ENCODE peak calls at places on chromosomes 13 and 19, in six cellular contexts. Z, K, W, M, P and J are unnamed samples.

GRCh38 chr13:30373727-30374126 is 48.6 kb upstream of the UBE2L5 start:
- DNase-seq in Z (no peak), K (no peak), W (peak), M (peak), P (no peak), J (no peak)

GRCh38 chr13:58619396-58620113 is 988.0 kb downstream of the PCDH17 start:
- DNase-seq in Z (no peak), K (no peak), W (no peak), M (no peak), P (no peak), J (no peak)

GRCh38 chr13:110850840-110851239 is 64.0 kb downstream of the ANKRD10 start:
- DNase-seq in Z (no peak), K (no peak), W (no peak), M (no peak), P (no peak), J (no peak)

GRCh38 chr19:40716031-40716654 is 543 bp downstream of the COQ8B start:
- DNase-seq in Z (peak), K (no peak), W (peak), M (no peak), P (peak), J (no peak)

GRCh38 chr13:25440081-25440480 is 68.3 kb downstream of the ATP8A2 start:
- DNase-seq in Z (no peak), K (no peak), W (no peak), M (no peak), P (no peak), J (no peak)

GRCh38 chr13:111468037-111468959 is 147.9 kb downstream of the TEX29 start:
- DNase-seq in Z (no peak), K (no peak), W (no peak), M (no peak), P (peak), J (no peak)

GRCh38 chr19:3508771-3509535 is 2.8 kb downstream of the FZR1 start:
- DNase-seq in Z (no peak), K (peak), W (no peak), M (no peak), P (no peak), J (peak)

GRCh38 chr19:41706741-41707501 is 1.5 kb upstream of the CEACAM5 start:
- DNase-seq in Z (peak), K (peak), W (peak), M (peak), P (peak), J (peak)

GRCh38 chr13:36329355-36329754 is 16.8 kb downstream of the SPART start:
- DNase-seq in Z (no peak), K (no peak), W (no peak), M (no peak), P (no peak), J (no peak)

GRCh38 chr19:38252935-38253691 is 3.1 kb downstream of the PPP1R14A start:
- DNase-seq in Z (peak), K (no peak), W (peak), M (no peak), P (no peak), J (peak)

GRCh38 chr19:38734426-38735256 is 9.6 kb downstream of the CAPN12 start:
- DNase-seq in Z (peak), K (peak), W (peak), M (peak), P (no peak), J (peak)

GRCh38 chr19:37077615-37077928 is 661 bp upstream of the ZNF420 start:
- DNase-seq in Z (no peak), K (no peak), W (no peak), M (no peak), P (no peak), J (no peak)

GRCh38 chr19:10089801-10090375 is 3.8 kb downstream of the SHFL start:
- DNase-seq in Z (no peak), K (no peak), W (no peak), M (no peak), P (no peak), J (no peak)

GRCh38 chr13:39012608-39013007 is 22.0 kb upstream of the STOML3 start:
- DNase-seq in Z (no peak), K (no peak), W (no peak), M (no peak), P (no peak), J (no peak)

GRCh38 chr19:31316201-31316951 is 32.9 kb downstream of the TSHZ3 start:
- DNase-seq in Z (no peak), K (no peak), W (no peak), M (peak), P (no peak), J (no peak)

GRCh38 chr19:19230999-19231398 is 19.2 kb downstream of the NCAN start:
- DNase-seq in Z (no peak), K (no peak), W (no peak), M (no peak), P (no peak), J (no peak)

GRCh38 chr13:39419866-39420265 is 183.1 kb downstream of the LHFPL6 start:
- DNase-seq in Z (no peak), K (no peak), W (no peak), M (no peak), P (no peak), J (no peak)

GRCh38 chr13:43495732-43496131 is 291.0 kb downstream of the ENOX1 start:
- DNase-seq in Z (no peak), K (no peak), W (no peak), M (no peak), P (no peak), J (no peak)

GRCh38 chr13:26759907-26760834 is at the start of gene GPR12:
- DNase-seq in Z (no peak), K (no peak), W (no peak), M (no peak), P (no peak), J (peak)

GRCh38 chr13:19810996-19811881 is 28.5 kb upstream of the PSPC1 start:
- DNase-seq in Z (no peak), K (no peak), W (no peak), M (no peak), P (no peak), J (no peak)

GRCh38 chr19:41999878-42000208 is 5.8 kb upstream of the ATP1A3 start:
- DNase-seq in Z (no peak), K (no peak), W (no peak), M (no peak), P (no peak), J (no peak)

GRCh38 chr19:17749912-17750317 is 1.4 kb upstream of the FCHO1 start:
- DNase-seq in Z (peak), K (no peak), W (no peak), M (no peak), P (no peak), J (no peak)

GRCh38 chr13:88188986-88189385 is 517.8 kb downstream of the SLITRK5 start:
- DNase-seq in Z (no peak), K (no peak), W (no peak), M (no peak), P (no peak), J (no peak)

GRCh38 chr19:52307275-52307674 is 10.3 kb downstream of the ZNF480 start:
- DNase-seq in Z (no peak), K (no peak), W (no peak), M (no peak), P (no peak), J (no peak)

GRCh38 chr19:15779756-15780476 is 7.5 kb upstream of the OR10H5 start:
- DNase-seq in Z (peak), K (peak), W (peak), M (peak), P (no peak), J (peak)

GRCh38 chr13:99311137-99311536 is 3.9 kb upstream of the GPR183 start:
- DNase-seq in Z (no peak), K (no peak), W (no peak), M (no peak), P (no peak), J (no peak)

GRCh38 chr13:105139048-105139379 is 1396.4 kb downstream of the EFNB2 start:
- DNase-seq in Z (no peak), K (no peak), W (no peak), M (no peak), P (no peak), J (no peak)

GRCh38 chr13:98289339-98289935 is 112.4 kb upstream of the RNF113B start:
- DNase-seq in Z (no peak), K (no peak), W (no peak), M (no peak), P (no peak), J (no peak)

GRCh38 chr19:39247701-39248664 is 673 bp downstream of the IFNL4 start:
- DNase-seq in Z (no peak), K (no peak), W (no peak), M (no peak), P (no peak), J (peak)

GRCh38 chr13:35512271-35512920 is 35.9 kb upstream of the MAB21L1 start:
- DNase-seq in Z (peak), K (no peak), W (no peak), M (no peak), P (no peak), J (no peak)

GRCh38 chr19:33399081-33399744 is 25.7 kb downstream of the CEBPG start:
- DNase-seq in Z (peak), K (peak), W (peak), M (no peak), P (no peak), J (no peak)

GRCh38 chr19:17565611-17566010 is 10.2 kb downstream of the COLGALT1 start:
- DNase-seq in Z (no peak), K (no peak), W (no peak), M (no peak), P (no peak), J (no peak)

GRCh38 chr13:112785419-112785856 is 95.6 kb downstream of the ATP11A start:
- DNase-seq in Z (no peak), K (no peak), W (no peak), M (no peak), P (no peak), J (no peak)

GRCh38 chr13:34469212-34469983 is 472.7 kb upstream of the NBEA start:
- DNase-seq in Z (no peak), K (no peak), W (no peak), M (no peak), P (no peak), J (no peak)

DNA sequence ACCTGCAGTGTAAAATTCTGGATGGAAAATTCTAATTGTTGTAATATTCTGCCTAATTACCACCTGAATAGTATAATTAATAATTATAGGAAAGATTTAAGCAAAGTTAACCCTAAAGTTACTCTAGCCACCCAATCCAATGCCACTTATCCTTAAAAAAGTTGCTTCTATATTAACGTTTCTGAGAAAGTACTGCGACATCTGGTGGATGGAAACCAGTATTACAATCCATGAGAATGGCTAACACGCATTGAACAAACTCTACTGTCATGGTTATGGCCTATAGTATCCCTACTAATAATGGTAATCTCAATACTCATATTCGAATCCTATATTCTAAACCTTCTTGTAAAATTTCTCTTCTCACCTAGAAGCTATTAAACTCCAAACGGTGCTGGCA is 1551.8 kb downstream of the SLITRK1 start:
- DNase-seq in Z (no peak), K (no peak), W (no peak), M (no peak), P (no peak), J (no peak)
- TF ChIP-seq CTCF in Z (peak), K (peak), W (no peak), M (peak), P (peak), J (no peak)

GRCh38 chr19:2110822-2111221 is 14.1 kb downstream of the IZUMO4 start:
- DNase-seq in Z (no peak), K (no peak), W (no peak), M (no peak), P (no peak), J (no peak)
- TF ChIP-seq CTCF in Z (no peak), K (no peak), W (no peak), M (no peak), P (no peak), J (no peak)

GRCh38 chr13:48078251-48078656 is 16.6 kb downstream of the MED4 start:
- DNase-seq in Z (no peak), K (no peak), W (no peak), M (peak), P (no peak), J (no peak)
- TF ChIP-seq CTCF in Z (no peak), K (no peak), W (no peak), M (peak), P (no peak), J (no peak)

DNA sequence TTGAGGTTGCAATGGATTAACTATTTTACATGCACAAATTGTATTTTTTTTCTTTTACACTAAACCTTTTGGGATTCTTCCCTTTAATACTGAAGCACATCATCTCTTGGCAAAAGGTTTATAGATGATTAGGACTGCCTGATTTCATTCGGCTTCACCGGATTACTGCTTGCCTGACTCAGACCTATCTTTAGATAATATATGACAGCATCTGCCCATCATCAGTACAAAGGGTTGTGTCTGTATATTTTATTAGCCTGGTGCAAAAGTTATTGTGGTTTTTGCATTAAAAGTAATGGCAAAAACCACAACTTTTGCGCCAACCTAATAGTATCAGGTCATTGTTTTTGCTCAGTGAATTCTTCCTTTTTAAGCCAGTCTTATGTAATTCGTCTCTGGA is 316.2 kb upstream of the HTR2A start:
- DNase-seq in Z (no peak), K (no peak), W (no peak), M (no peak), P (no peak), J (no peak)
- TF ChIP-seq CTCF in Z (no peak), K (no peak), W (no peak), M (no peak), P (no peak), J (no peak)

GRCh38 chr19:8512991-8513686 is 828 bp downstream of the ZNF414 start:
- DNase-seq in Z (no peak), K (no peak), W (no peak), M (no peak), P (no peak), J (peak)
- TF ChIP-seq CTCF in Z (no peak), K (no peak), W (no peak), M (no peak), P (no peak), J (no peak)

GRCh38 chr19:6057651-6058365 is 52.5 kb downstream of the RFX2 start:
- DNase-seq in Z (no peak), K (peak), W (peak), M (no peak), P (no peak), J (no peak)

GRCh38 chr19:6056801-6057650 is 53.3 kb downstream of the RFX2 start:
- DNase-seq in Z (peak), K (peak), W (peak), M (peak), P (peak), J (no peak)

GRCh38 chr19:6058411-6059201 is 51.7 kb downstream of the RFX2 start:
- DNase-seq in Z (no peak), K (peak), W (peak), M (peak), P (no peak), J (no peak)

GRCh38 chr19:6055013-6055795 is 55.1 kb downstream of the RFX2 start:
- DNase-seq in Z (no peak), K (no peak), W (peak), M (no peak), P (peak), J (no peak)

DNA sequence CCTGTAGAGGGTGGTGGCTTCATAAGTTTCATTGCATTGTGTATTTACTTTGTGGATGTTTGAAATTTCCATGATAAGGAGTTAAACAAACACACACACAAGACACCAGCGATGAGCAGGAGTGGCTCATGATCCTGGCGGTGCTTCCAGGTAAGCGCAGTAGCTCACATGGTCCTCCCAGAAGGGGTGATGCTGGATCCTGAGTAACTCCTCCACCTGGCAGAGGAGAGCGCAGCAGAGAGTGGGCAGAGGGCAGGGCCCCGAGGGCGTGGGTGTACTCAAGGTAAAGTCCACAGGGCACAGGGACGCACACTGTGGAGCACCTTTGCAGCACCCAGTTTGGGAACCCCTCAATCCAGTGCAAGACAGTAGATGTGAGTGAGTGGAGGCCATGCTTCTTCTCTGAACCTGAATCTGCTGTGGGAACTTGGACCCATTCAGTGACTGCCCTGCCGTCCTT is 54.0 kb downstream of the RFX2 start:
- DNase-seq in Z (no peak), K (peak), W (peak), M (peak), P (no peak), J (no peak)
- TF ChIP-seq CTCF in Z (no peak), K (no peak), W (no peak), M (peak), P (no peak), J (no peak)

DNA sequence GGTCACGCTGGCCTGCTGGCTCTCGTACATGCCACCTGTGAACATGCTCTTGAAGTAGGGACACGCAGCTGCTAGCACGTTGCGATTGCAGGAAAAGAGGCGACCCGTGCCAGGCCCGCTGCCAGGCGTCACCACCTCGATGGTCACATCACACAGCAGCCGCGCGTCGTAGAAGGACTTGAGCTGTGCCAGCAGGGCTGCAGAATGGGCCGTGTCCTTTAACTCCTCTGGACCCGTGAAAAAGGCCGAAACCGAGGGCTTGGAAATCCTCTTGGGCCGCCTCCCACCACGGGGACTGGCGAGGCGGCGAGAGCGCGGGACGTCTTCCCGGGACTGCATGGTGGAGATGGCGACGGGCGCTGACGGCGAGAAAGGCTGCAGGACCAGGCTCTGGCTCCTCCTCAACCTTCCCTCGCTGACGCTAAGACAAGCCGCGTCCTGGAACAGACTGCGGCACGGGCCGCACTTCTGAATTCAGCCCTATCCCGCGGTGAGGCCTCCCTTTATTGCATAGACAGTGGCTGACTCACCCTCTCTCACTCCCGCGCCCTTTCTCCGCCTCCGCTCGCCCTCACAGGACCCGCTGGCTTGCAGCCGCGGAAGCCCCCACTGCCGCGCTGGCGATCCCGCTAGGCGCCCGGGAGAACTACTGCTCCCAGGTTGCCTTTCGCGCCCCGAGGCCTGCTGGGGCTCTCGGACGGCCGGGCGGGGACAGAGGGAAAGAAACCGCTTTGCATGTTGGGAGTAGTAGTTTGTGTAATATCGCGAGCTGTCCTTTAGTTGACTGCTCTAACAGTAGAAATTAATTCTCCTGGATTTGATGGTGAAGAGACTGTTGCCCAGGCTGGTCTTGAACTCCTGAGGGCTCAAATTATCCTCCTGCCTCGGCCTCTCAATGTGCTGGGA is at the start of gene KBTBD7:
- DNase-seq in Z (peak), K (peak), W (peak), M (peak), P (peak), J (peak)
- TF ChIP-seq CTCF in Z (no peak), K (no peak), W (no peak), M (no peak), P (no peak), J (peak)

GRCh38 chr19:50851620-50852019 is 3.1 kb upstream of the KLK3 start:
- DNase-seq in Z (no peak), K (no peak), W (no peak), M (no peak), P (no peak), J (no peak)
- TF ChIP-seq CTCF in Z (no peak), K (no peak), W (no peak), M (no peak), P (no peak), J (no peak)